ENCODE peak calls at places on chromosomes 5 and 9, in four cellular contexts. U is tibial nerve, X is SK-N-SH, L is stomach. O is an unnamed sample.

GRCh38 chr5:135887447-135887864 is 8.2 kb downstream of the IL9 start:
- DNase-seq in U (peak), X (peak), L (peak), O (no peak)

GRCh38 chr5:38469707-38470267 is 86.7 kb downstream of the LIFR start:
- DNase-seq in U (no peak), L (no peak), X (no peak), O (no peak)

GRCh38 chr9:131640438-131641181 is 95.3 kb downstream of the PRRT1B start:
- DNase-seq in U (no peak), L (no peak), X (no peak), O (no peak)

GRCh38 chr5:172722309-172722815 is 48.6 kb downstream of the DUSP1 start:
- DNase-seq in X (no peak), L (no peak), U (no peak), O (no peak)

GRCh38 chr9:13769006-13769405 is 489.5 kb upstream of the MPDZ start:
- DNase-seq in U (no peak), L (no peak), X (no peak), O (no peak)

GRCh38 chr5:68333649-68334549 is 118.3 kb downstream of the PIK3R1 start:
- DNase-seq in U (no peak), L (no peak), X (no peak), O (no peak)

GRCh38 chr5:54460181-54460919 is 4.9 kb downstream of the HSPB3 start:
- DNase-seq in L (no peak), U (no peak), X (no peak), O (no peak)

GRCh38 chr5:110288766-110289165 is 437.7 kb downstream of the TMEM232 start:
- DNase-seq in L (no peak), U (no peak), X (no peak), O (no peak)

GRCh38 chr5:58318468-58318867 is 141.4 kb downstream of the PLK2 start:
- DNase-seq in X (no peak), U (no peak), L (no peak), O (no peak)

GRCh38 chr5:67528953-67529352 is 332.4 kb upstream of the CD180 start:
- DNase-seq in L (no peak), X (no peak), U (no peak), O (no peak)

GRCh38 chr9:84403288-84403687 is 62.7 kb upstream of the SLC28A3 start:
- DNase-seq in X (no peak), L (no peak), U (no peak), O (no peak)

GRCh38 chr9:4293293-4293931 is 6.5 kb downstream of the GLIS3 start:
- DNase-seq in X (no peak), U (no peak), L (no peak), O (no peak)

GRCh38 chr5:151158287-151158661 is 695 bp upstream of the ANXA6 start:
- DNase-seq in X (no peak), L (no peak), U (no peak), O (no peak)

GRCh38 chr5:128498844-128499455 is 39.1 kb downstream of the FBN2 start:
- DNase-seq in U (no peak), X (peak), L (no peak), O (no peak)

GRCh38 chr5:43152946-43153345 is 32.2 kb downstream of the ZNF131 start:
- DNase-seq in X (no peak), L (no peak), U (no peak), O (no peak)

GRCh38 chr5:171122372-171122771 is 186.7 kb upstream of the TLX3 start:
- DNase-seq in L (no peak), U (peak), X (peak), O (no peak)

GRCh38 chr5:169347786-169348185 is 46.8 kb upstream of the SLIT3 start:
- DNase-seq in L (no peak), X (no peak), U (no peak), O (no peak)

GRCh38 chr5:180803181-180804128 is 849 bp upstream of the MGAT1 start:
- DNase-seq in U (peak), L (peak), X (peak), O (peak)

GRCh38 chr5:95842955-95843544 is 20.5 kb upstream of the GLRX start:
- DNase-seq in X (no peak), U (peak), L (peak), O (no peak)

GRCh38 chr5:62779010-62779422 is 200.4 kb downstream of the LRRC70 start:
- DNase-seq in U (peak), X (peak), L (no peak), O (no peak)

GRCh38 chr9:68446836-68447235 is 90.4 kb downstream of the PGM5 start:
- DNase-seq in X (no peak), L (no peak), U (no peak), O (no peak)

GRCh38 chr9:124209774-124210173 is 48.0 kb upstream of the NEK6 start:
- DNase-seq in X (no peak), L (no peak), U (no peak), O (no peak)

GRCh38 chr9:86816868-86817267 is 130.4 kb downstream of the GAS1 start:
- DNase-seq in L (no peak), U (no peak), X (no peak), O (no peak)

GRCh38 chr9:86818636-86819035 is 128.7 kb downstream of the GAS1 start:
- DNase-seq in U (no peak), X (no peak), L (no peak), O (no peak)

GRCh38 chr9:86822006-86822405 is 125.3 kb downstream of the GAS1 start:
- DNase-seq in L (no peak), X (no peak), U (no peak), O (no peak)

GRCh38 chr9:86822414-86822813 is 124.9 kb downstream of the GAS1 start:
- DNase-seq in U (no peak), L (no peak), X (no peak), O (no peak)

GRCh38 chr9:86821011-86821845 is 126.1 kb downstream of the GAS1 start:
- DNase-seq in L (no peak), X (no peak), U (no peak), O (no peak)
- H3K27ac ChIP-seq in L (no peak), X (no peak), U (no peak), O (no peak)

DNA sequence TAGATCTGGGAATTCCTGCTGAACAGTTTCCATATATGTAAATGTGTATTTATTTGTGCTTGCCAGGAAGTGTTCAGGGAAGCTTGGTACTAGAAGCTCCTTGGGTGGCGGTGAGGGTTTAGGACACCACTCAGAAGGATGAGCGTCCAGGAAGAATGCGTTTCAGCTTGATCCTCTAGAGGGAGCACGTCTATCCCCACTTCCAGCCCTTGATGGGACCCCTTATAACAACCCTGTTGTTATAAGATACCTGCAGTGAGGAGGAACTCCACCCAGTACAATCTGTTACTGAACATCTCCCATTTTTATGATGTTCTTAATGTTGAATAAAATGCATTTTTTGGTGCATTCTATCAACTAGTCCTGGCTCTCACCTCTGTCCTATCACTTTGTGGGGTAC is 88.9 kb downstream of the CYFIP2 start:
- DNase-seq in U (no peak), L (no peak), X (peak), O (no peak)
- TF ChIP-seq CTCF in U (no peak), L (no peak), X (peak), O (no peak)

GRCh38 chr5:159620853-159621540 is 290.7 kb upstream of the IL12B start:
- DNase-seq in L (no peak), X (no peak), U (no peak), O (no peak)
- TF ChIP-seq EP300 in L (no peak), X (no peak), U (no peak), O (no peak)

GRCh38 chr9:126506361-126507317 is 107.1 kb upstream of the LMX1B start:
- DNase-seq in U (no peak), L (no peak), X (no peak), O (no peak)
- H3K27ac ChIP-seq in U (peak), L (no peak), X (peak), O (no peak)

DNA sequence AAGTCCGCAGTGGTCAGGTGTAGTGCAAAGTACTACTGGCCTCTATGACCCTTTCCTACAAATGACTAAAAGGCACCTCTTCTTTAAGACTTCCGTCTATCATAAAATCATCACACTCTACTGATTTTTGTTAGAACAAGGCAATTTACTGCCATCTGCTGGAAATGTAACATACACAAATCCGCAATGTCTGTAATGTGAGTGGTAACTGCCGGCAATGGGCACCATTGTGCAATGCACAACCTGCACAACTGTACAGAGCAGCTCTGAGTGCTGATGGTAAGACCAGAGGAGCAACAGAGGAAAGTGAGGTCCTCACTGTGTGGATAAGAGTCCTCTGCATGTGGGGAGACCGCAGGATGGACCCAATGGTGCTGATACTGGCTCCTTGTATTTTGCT is 103.8 kb downstream of the ATPSCKMT start:
- DNase-seq in L (no peak), U (no peak), X (peak), O (no peak)
- TF ChIP-seq CTCF in L (no peak), U (no peak), X (peak), O (no peak)

GRCh38 chr5:59346514-59346913 is 547.0 kb downstream of the PDE4D start:
- DNase-seq in X (no peak), L (no peak), U (no peak), O (no peak)

GRCh38 chr5:59348189-59348588 is 545.3 kb downstream of the PDE4D start:
- DNase-seq in L (no peak), U (no peak), X (no peak), O (no peak)

GRCh38 chr5:59351076-59351794 is 542.3 kb downstream of the PDE4D start:
- DNase-seq in X (no peak), U (peak), L (no peak), O (no peak)

GRCh38 chr5:59342181-59342580 is 551.3 kb downstream of the PDE4D start:
- DNase-seq in U (no peak), X (peak), L (no peak), O (no peak)

DNA sequence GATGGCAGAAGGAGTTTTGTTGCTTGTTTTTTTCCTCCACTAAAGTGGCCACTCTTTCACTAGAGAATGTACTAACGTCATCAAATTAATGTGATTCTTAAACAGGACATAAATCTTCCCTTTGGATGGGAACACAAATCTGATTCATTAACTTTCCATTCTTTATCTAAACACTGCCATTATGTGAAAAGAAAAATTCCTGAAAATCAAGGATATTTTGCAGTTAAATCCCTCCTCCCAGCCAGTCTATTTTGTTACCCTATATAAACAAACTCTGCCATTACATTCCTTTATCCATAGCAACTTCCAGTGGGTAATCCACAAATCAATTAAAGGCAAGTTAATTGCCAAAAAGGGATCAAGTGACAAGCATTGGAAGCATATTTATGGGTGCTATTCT is 546.5 kb downstream of the PDE4D start:
- DNase-seq in U (no peak), X (no peak), L (no peak), O (no peak)
- TF ChIP-seq EP300 in U (no peak), X (no peak), L (no peak), O (no peak)

GRCh38 chr5:143729334-143729946 is 82.5 kb upstream of the HMHB1 start:
- DNase-seq in X (no peak), U (no peak), L (no peak), O (no peak)
- H3K27ac ChIP-seq in X (no peak), U (no peak), L (no peak), O (no peak)

O was measured in upper lobe of left lung.